ENCODE peak calls at places on chromosomes 4 and X, in ten cellular contexts. R is fibroblast of lung, U is NCI-H2081, H is dorsolateral prefrontal cortex, B is NCI-H69, A is myocyte, N is M059J, Z is iris pigment epithelial cell, K is pancreas, G is cardiac muscle cell. O is an unnamed sample.
A peak's percentile ranks its signal among the peaks of the same experiment; 100 is the strongest.

GRCh38 chr4:147596377-147596776 is 20.8 kb upstream of the TMEM184C start:
- DNase-seq in G (no peak), A (no peak), H (no peak), B (peak; percentile 9), N (peak; percentile 32), K (no peak), Z (no peak), U (no peak), R (no peak), O (no peak)

GRCh38 chr4:105991726-105992125 is 96.5 kb downstream of the NPNT start:
- DNase-seq in N (no peak), U (no peak), K (no peak), R (no peak), B (no peak), Z (no peak), G (no peak), H (no peak), A (peak; percentile 23), O (no peak)

GRCh38 chrX:24748196-24748595 is 54.5 kb downstream of the POLA1 start:
- DNase-seq in Z (no peak), R (no peak), B (no peak), U (no peak), G (no peak), N (no peak), K (no peak), H (no peak), A (no peak), O (no peak)

GRCh38 chr4:146398896-146399443 is 122.8 kb downstream of the SLC10A7 start:
- DNase-seq in N (no peak), K (no peak), H (no peak), U (no peak), Z (no peak), A (no peak), B (no peak), R (no peak), G (no peak), O (no peak)

GRCh38 chr4:74262522-74262921 is 45.7 kb upstream of the EPGN start:
- DNase-seq in G (peak; percentile 43), K (no peak), Z (peak; percentile 40), A (no peak), R (no peak), H (no peak), U (no peak), N (no peak), B (peak; percentile 20), O (no peak)

GRCh38 chr4:6492861-6493667 is 20.6 kb upstream of the PPP2R2C start:
- DNase-seq in N (no peak), B (no peak), K (no peak), U (no peak), A (no peak), R (no peak), H (no peak), Z (no peak), G (no peak), O (no peak)

GRCh38 chr4:26682436-26682835 is 98.6 kb downstream of the TBC1D19 start:
- DNase-seq in N (no peak), R (no peak), U (no peak), K (no peak), Z (no peak), H (no peak), G (no peak), B (no peak), A (no peak), O (no peak)

GRCh38 chr4:110108470-110108869 is 89.9 kb downstream of the ELOVL6 start:
- DNase-seq in K (no peak), R (no peak), U (no peak), G (no peak), H (no peak), B (peak; percentile 8), N (no peak), Z (no peak), A (no peak), O (no peak)

GRCh38 chr4:23582671-23583070 is 307.2 kb downstream of the PPARGC1A start:
- DNase-seq in R (no peak), U (no peak), G (no peak), A (no peak), N (no peak), Z (no peak), K (no peak), H (no peak), B (no peak), O (no peak)

GRCh38 chr4:153418581-153418980 is 47.6 kb upstream of the TMEM131L start:
- DNase-seq in R (no peak), H (no peak), G (peak; percentile 65), U (peak; percentile 24), N (peak; percentile 42), B (peak; percentile 51), A (no peak), Z (peak; percentile 73), K (no peak), O (no peak)

GRCh38 chr4:8761167-8761823 is 110.3 kb downstream of the HMX1 start:
- DNase-seq in U (no peak), H (no peak), K (peak; percentile 50), Z (no peak), R (no peak), G (no peak), A (no peak), B (no peak), N (peak; percentile 45), O (no peak)

GRCh38 chr4:127634181-127634580 is 1.4 kb downstream of the INTU start:
- DNase-seq in N (peak; percentile 3), A (peak; percentile 49), G (peak; percentile 76), B (no peak), U (no peak), H (no peak), K (no peak), R (peak; percentile 87), Z (peak; percentile 95), O (no peak)

GRCh38 chrX:130301405-130301804 is 32.7 kb upstream of the ZNF280C start:
- DNase-seq in H (no peak), N (no peak), B (no peak), Z (no peak), G (no peak), R (no peak), U (no peak), K (no peak), A (no peak), O (no peak)

GRCh38 chr4:187157380-187157958 is 433.8 kb upstream of the FAT1 start:
- DNase-seq in U (no peak), A (no peak), K (no peak), N (no peak), Z (no peak), B (no peak), H (no peak), R (no peak), G (no peak), O (no peak)

GRCh38 chr4:81648576-81649272 is 177.0 kb upstream of the RASGEF1B start:
- DNase-seq in R (peak; percentile 55), U (no peak), G (peak; percentile 89), A (no peak), Z (no peak), H (no peak), N (no peak), K (no peak), B (peak; percentile 46), O (no peak)

GRCh38 chr4:15649914-15650545 is 5.1 kb downstream of the FBXL5 start:
- DNase-seq in B (peak; percentile 65), H (peak; percentile 31), R (peak; percentile 46), N (peak; percentile 67), U (peak; percentile 71), K (no peak), Z (peak; percentile 72), G (peak; percentile 68), A (peak; percentile 67), O (peak; percentile 72)

GRCh38 chr4:185881427-185881826 is 69.4 kb upstream of the SORBS2 start:
- DNase-seq in K (no peak), N (no peak), B (no peak), Z (peak; percentile 36), A (peak; percentile 48), U (no peak), H (no peak), G (peak; percentile 44), R (no peak), O (no peak)

GRCh38 chrX:136711147-136711546 is 63.2 kb downstream of the CD40LG start:
- DNase-seq in A (peak; percentile 40), H (no peak), Z (peak; percentile 30), R (no peak), K (no peak), B (peak; percentile 61), U (no peak), N (peak; percentile 76), G (peak; percentile 52), O (peak; percentile 45)

GRCh38 chrX:28665778-28666177 is 78.5 kb downstream of the IL1RAPL1 start:
- DNase-seq in K (no peak), H (no peak), U (no peak), G (no peak), N (no peak), A (no peak), B (no peak), Z (no peak), R (no peak), O (no peak)

GRCh38 chr4:144740316-144740715 is 94.4 kb downstream of the HHIP start:
- DNase-seq in A (no peak), B (no peak), G (no peak), K (no peak), Z (no peak), R (peak; percentile 77), N (peak; percentile 3), H (no peak), U (no peak), O (no peak)

GRCh38 chr4:152148057-152148456 is 387.2 kb upstream of the GATB start:
- DNase-seq in A (no peak), U (no peak), R (no peak), Z (no peak), K (no peak), B (no peak), G (no peak), H (no peak), N (no peak), O (no peak)

GRCh38 chrX:7191681-7192110 is 43.7 kb upstream of the PUDP start:
- DNase-seq in R (no peak), G (no peak), Z (no peak), K (no peak), A (no peak), U (no peak), H (no peak), B (peak; percentile 51), N (no peak), O (no peak)

GRCh38 chr4:151921371-151921770 is 160.6 kb upstream of the GATB start:
- DNase-seq in K (no peak), A (no peak), Z (peak; percentile 23), H (no peak), B (no peak), R (peak; percentile 38), U (no peak), G (no peak), N (peak; percentile 66), O (no peak)

GRCh38 chr4:55675196-55675793 is 39.2 kb upstream of the NMU start:
- DNase-seq in U (no peak), A (peak; percentile 76), G (peak; percentile 4), B (peak; percentile 4), R (no peak), K (no peak), N (no peak), Z (no peak), H (no peak), O (peak; percentile 32)

GRCh38 chr4:98290511-98290910 is 29.3 kb downstream of the RAP1GDS1 start:
- DNase-seq in U (no peak), B (no peak), K (no peak), A (no peak), H (no peak), G (peak; percentile 80), Z (peak; percentile 73), R (peak; percentile 76), N (no peak), O (no peak)

O was measured in DMS153.